ENCODE peak calls at places on chromosomes 2 and 18, in seven cellular contexts. One of them, this sample, is unnamed.

GRCh38 chr18:35851286-35851967 is 121.1 kb upstream of the RMP24 start:
- DNase-seq in lower lobe of right lung: no peak
- DNase-seq in frontal cortex: no peak
- DNase-seq in HTR-8/SVneo: no peak
- DNase-seq in KBM-7: no peak
- DNase-seq in stimulated activated CD4-positive, alpha-beta T cell treated with anti-CD3 and anti-CD28 coated beads, Interleukin-1b, Interleukin-23, amount 100 ng/mL, for 24 hours: no peak
- DNase-seq in AG10803: no peak
- DNase-seq in this sample: no peak

GRCh38 chr2:67846341-67847070 is 216.3 kb downstream of the C1D start:
- DNase-seq in AG10803: peak; percentile 88
- DNase-seq in lower lobe of right lung: peak; percentile 83
- DNase-seq in KBM-7: peak; percentile 77
- DNase-seq in frontal cortex: peak; percentile 47
- DNase-seq in stimulated activated CD4-positive, alpha-beta T cell treated with anti-CD3 and anti-CD28 coated beads, Interleukin-1b, Interleukin-23, amount 100 ng/mL, for 24 hours: peak; percentile 12
- DNase-seq in HTR-8/SVneo: peak; percentile 88
- DNase-seq in this sample: peak; percentile 96

GRCh38 chr2:39511786-39512433 is 74.8 kb upstream of the MAP4K3 start:
- DNase-seq in lower lobe of right lung: no peak
- DNase-seq in stimulated activated CD4-positive, alpha-beta T cell treated with anti-CD3 and anti-CD28 coated beads, Interleukin-1b, Interleukin-23, amount 100 ng/mL, for 24 hours: no peak
- DNase-seq in frontal cortex: no peak
- DNase-seq in HTR-8/SVneo: no peak
- DNase-seq in AG10803: no peak
- DNase-seq in KBM-7: peak; percentile 36
- DNase-seq in this sample: no peak

GRCh38 chr2:232318175-232318855 is 60.2 kb upstream of the ALPP start:
- DNase-seq in lower lobe of right lung: no peak
- DNase-seq in AG10803: no peak
- DNase-seq in KBM-7: no peak
- DNase-seq in frontal cortex: no peak
- DNase-seq in HTR-8/SVneo: no peak
- DNase-seq in stimulated activated CD4-positive, alpha-beta T cell treated with anti-CD3 and anti-CD28 coated beads, Interleukin-1b, Interleukin-23, amount 100 ng/mL, for 24 hours: no peak
- DNase-seq in this sample: no peak

GRCh38 chr2:238928520-238929241 is 80.8 kb downstream of the TWIST2 start:
- DNase-seq in stimulated activated CD4-positive, alpha-beta T cell treated with anti-CD3 and anti-CD28 coated beads, Interleukin-1b, Interleukin-23, amount 100 ng/mL, for 24 hours: no peak
- DNase-seq in lower lobe of right lung: no peak
- DNase-seq in KBM-7: no peak
- DNase-seq in AG10803: no peak
- DNase-seq in HTR-8/SVneo: no peak
- DNase-seq in frontal cortex: no peak
- DNase-seq in this sample: no peak

GRCh38 chr2:222813177-222813843 is 47.5 kb upstream of the ACSL3 start:
- DNase-seq in KBM-7: no peak
- DNase-seq in lower lobe of right lung: no peak
- DNase-seq in stimulated activated CD4-positive, alpha-beta T cell treated with anti-CD3 and anti-CD28 coated beads, Interleukin-1b, Interleukin-23, amount 100 ng/mL, for 24 hours: no peak
- DNase-seq in AG10803: no peak
- DNase-seq in HTR-8/SVneo: no peak
- DNase-seq in frontal cortex: peak; percentile 38
- DNase-seq in this sample: no peak

GRCh38 chr2:201414099-201415023 is 36.9 kb downstream of the TRAK2 start:
- DNase-seq in lower lobe of right lung: no peak
- DNase-seq in KBM-7: peak; percentile 68
- DNase-seq in stimulated activated CD4-positive, alpha-beta T cell treated with anti-CD3 and anti-CD28 coated beads, Interleukin-1b, Interleukin-23, amount 100 ng/mL, for 24 hours: no peak
- DNase-seq in frontal cortex: no peak
- DNase-seq in HTR-8/SVneo: no peak
- DNase-seq in AG10803: peak; percentile 53
- DNase-seq in this sample: no peak

GRCh38 chr2:199738723-199739412 is 112.1 kb downstream of the FTCDNL1 start:
- DNase-seq in stimulated activated CD4-positive, alpha-beta T cell treated with anti-CD3 and anti-CD28 coated beads, Interleukin-1b, Interleukin-23, amount 100 ng/mL, for 24 hours: no peak
- DNase-seq in KBM-7: peak; percentile 91
- DNase-seq in frontal cortex: no peak
- DNase-seq in lower lobe of right lung: no peak
- DNase-seq in AG10803: peak; percentile 61
- DNase-seq in HTR-8/SVneo: peak; percentile 52
- DNase-seq in this sample: peak; percentile 37

GRCh38 chr2:226661789-226662545 is 137.7 kb downstream of the IRS1 start:
- DNase-seq in KBM-7: no peak
- DNase-seq in lower lobe of right lung: no peak
- DNase-seq in stimulated activated CD4-positive, alpha-beta T cell treated with anti-CD3 and anti-CD28 coated beads, Interleukin-1b, Interleukin-23, amount 100 ng/mL, for 24 hours: no peak
- DNase-seq in HTR-8/SVneo: peak; percentile 76
- DNase-seq in AG10803: peak; percentile 97
- DNase-seq in frontal cortex: peak; percentile 13
- DNase-seq in this sample: peak; percentile 80

GRCh38 chr2:7673843-7674242 is 756.6 kb downstream of the RNF144A start:
- DNase-seq in HTR-8/SVneo: no peak
- DNase-seq in frontal cortex: no peak
- DNase-seq in stimulated activated CD4-positive, alpha-beta T cell treated with anti-CD3 and anti-CD28 coated beads, Interleukin-1b, Interleukin-23, amount 100 ng/mL, for 24 hours: no peak
- DNase-seq in KBM-7: no peak
- DNase-seq in lower lobe of right lung: no peak
- DNase-seq in AG10803: peak; percentile 58
- DNase-seq in this sample: no peak